ENCODE peak calls at places on chromosomes 6 and 20, in eight cellular contexts. Z is heart left ventricle; G is fibroblast of pulmonary artery; D is choroid plexus epithelial cell; V is IMR-90; K is colonic mucosa; P is A549; L is CD8-positive, alpha-beta T cell. X is an unnamed sample.

GRCh38 chr6:12148841-12149240 is 136.7 kb downstream of the HIVEP1 start:
- DNase-seq in Z (no peak), G (no peak), D (peak), V (no peak), K (no peak), P (no peak), L (no peak), X (no peak)

GRCh38 chr20:44585042-44585968 is 2.9 kb downstream of the PKIG start:
- DNase-seq in Z (no peak), G (no peak), D (no peak), V (no peak), K (no peak), P (no peak), L (no peak), X (no peak)

GRCh38 chr6:71400852-71401251 is 112.2 kb downstream of the OGFRL1 start:
- DNase-seq in Z (no peak), G (no peak), D (no peak), V (peak), K (no peak), P (no peak), L (no peak), X (no peak)

GRCh38 chr20:17681741-17682102 is 320 bp downstream of the RRBP1 start:
- DNase-seq in Z (no peak), G (no peak), D (no peak), V (no peak), K (no peak), P (no peak), L (no peak), X (no peak)

GRCh38 chr20:31617432-31618104 is 12.5 kb downstream of the ID1 start:
- DNase-seq in Z (peak), G (no peak), D (no peak), V (no peak), K (no peak), P (no peak), L (no peak), X (no peak)

GRCh38 chr6:151275566-151275965 is 35.8 kb downstream of the AKAP12 start:
- DNase-seq in Z (no peak), G (no peak), D (no peak), V (no peak), K (no peak), P (no peak), L (no peak), X (no peak)

GRCh38 chr20:21315138-21315537 is 12.0 kb downstream of the XRN2 start:
- DNase-seq in Z (no peak), G (peak), D (peak), V (peak), K (no peak), P (no peak), L (no peak), X (peak)

GRCh38 chr6:169427856-169428255 is 174.2 kb upstream of the THBS2 start:
- DNase-seq in Z (peak), G (peak), D (peak), V (peak), K (no peak), P (no peak), L (no peak), X (peak)

GRCh38 chr6:150719099-150719767 is 119.5 kb downstream of the PLEKHG1 start:
- DNase-seq in Z (no peak), G (no peak), D (no peak), V (peak), K (no peak), P (no peak), L (no peak), X (no peak)

GRCh38 chr6:159973951-159974350 is 5.1 kb downstream of the IGF2R start:
- DNase-seq in Z (no peak), G (peak), D (peak), V (peak), K (no peak), P (peak), L (no peak), X (peak)

GRCh38 chr6:126176266-126176665 is 163.6 kb upstream of the CENPW start:
- DNase-seq in Z (no peak), G (peak), D (peak), V (peak), K (no peak), P (peak), L (no peak), X (peak)

GRCh38 chr6:44246663-44247337 is at the start of gene HSP90AB1:
- DNase-seq in Z (peak), G (peak), D (peak), V (peak), K (peak), P (peak), L (peak), X (peak)

GRCh38 chr6:139872635-139873034 is 498.2 kb upstream of the CITED2 start:
- DNase-seq in Z (no peak), G (no peak), D (no peak), V (no peak), K (peak), P (no peak), L (no peak), X (no peak)

GRCh38 chr6:144353871-144354314 is 68.8 kb downstream of the UTRN start:
- DNase-seq in Z (no peak), G (no peak), D (no peak), V (no peak), K (no peak), P (no peak), L (peak), X (no peak)

GRCh38 chr20:40274912-40275654 is 414.0 kb downstream of the MAFB start:
- DNase-seq in Z (no peak), G (no peak), D (no peak), V (no peak), K (no peak), P (no peak), L (no peak), X (no peak)

GRCh38 chr6:116564921-116565872 is 6.1 kb upstream of the RWDD1 start:
- DNase-seq in Z (peak), G (no peak), D (no peak), V (no peak), K (no peak), P (no peak), L (peak), X (no peak)

GRCh38 chr20:38790210-38791053 is 15.1 kb upstream of the PPP1R16B start:
- DNase-seq in Z (no peak), G (peak), D (peak), V (peak), K (no peak), P (peak), L (peak), X (peak)

GRCh38 chr6:37556884-37557644 is 57.4 kb upstream of the CCDC167 start:
- DNase-seq in Z (no peak), G (no peak), D (no peak), V (no peak), K (no peak), P (no peak), L (no peak), X (no peak)

GRCh38 chr6:72622094-72622540 is 253 bp downstream of the KCNQ5 start:
- DNase-seq in Z (no peak), G (peak), D (peak), V (peak), K (peak), P (peak), L (peak), X (no peak)

GRCh38 chr20:34337544-34337943 is 25.5 kb upstream of the ITCH start:
- DNase-seq in Z (no peak), G (no peak), D (peak), V (no peak), K (no peak), P (no peak), L (no peak), X (no peak)

GRCh38 chr6:43496370-43497128 is 13.6 kb downstream of the LRRC73 start:
- DNase-seq in Z (no peak), G (peak), D (peak), V (peak), K (no peak), P (peak), L (no peak), X (peak)

GRCh38 chr20:45300961-45301360 is 5.7 kb upstream of the RBPJL start:
- DNase-seq in Z (no peak), G (peak), D (peak), V (peak), K (no peak), P (peak), L (no peak), X (peak)

GRCh38 chr20:50248104-50248631 is 57.5 kb downstream of the CEBPB start:
- DNase-seq in Z (no peak), G (peak), D (peak), V (peak), K (no peak), P (no peak), L (no peak), X (peak)

GRCh38 chr6:169972736-169973135 is 221.3 kb downstream of the ERMARD start:
- DNase-seq in Z (peak), G (no peak), D (no peak), V (no peak), K (no peak), P (no peak), L (no peak), X (no peak)

GRCh38 chr6:17622144-17622543 is 22.0 kb downstream of the FAM8A1 start:
- DNase-seq in Z (peak), G (no peak), D (no peak), V (no peak), K (no peak), P (no peak), L (no peak), X (peak)

GRCh38 chr20:21982559-21982958 is 277.1 kb downstream of the PAX1 start:
- DNase-seq in Z (no peak), G (no peak), D (no peak), V (no peak), K (no peak), P (no peak), L (no peak), X (peak)

GRCh38 chr20:4109587-4109986 is 94.2 kb upstream of the RNF24 start:
- DNase-seq in Z (no peak), G (no peak), D (no peak), V (no peak), K (no peak), P (peak), L (no peak), X (no peak)

GRCh38 chr20:48928832-48929725 is 7.6 kb downstream of the ARFGEF2 start:
- DNase-seq in Z (no peak), G (peak), D (peak), V (peak), K (no peak), P (no peak), L (no peak), X (no peak)

GRCh38 chr6:81194374-81194773 is 558.1 kb downstream of the TENT5A start:
- DNase-seq in Z (no peak), G (no peak), D (no peak), V (no peak), K (no peak), P (no peak), L (no peak), X (no peak)

GRCh38 chr6:12017263-12017662 is 5.2 kb downstream of the HIVEP1 start:
- DNase-seq in Z (no peak), G (no peak), D (no peak), V (no peak), K (peak), P (no peak), L (peak), X (no peak)

GRCh38 chr6:106511274-106512047 is 117.8 kb downstream of the RTN4IP1 start:
- DNase-seq in Z (no peak), G (peak), D (no peak), V (no peak), K (peak), P (no peak), L (peak), X (peak)
- TF ChIP-seq CTCF in Z (no peak), G (no peak), D (no peak), V (no peak), K (no peak), P (no peak), L (no peak), X (no peak)

GRCh38 chr6:1315560-1316386 is 3.9 kb downstream of the FOXQ1 start:
- DNase-seq in Z (no peak), G (no peak), D (no peak), V (no peak), K (no peak), P (no peak), L (no peak), X (no peak)
- H3K4me3 ChIP-seq in Z (peak), G (peak), D (peak), V (no peak), K (no peak), P (peak), L (no peak), X (no peak)

DNA sequence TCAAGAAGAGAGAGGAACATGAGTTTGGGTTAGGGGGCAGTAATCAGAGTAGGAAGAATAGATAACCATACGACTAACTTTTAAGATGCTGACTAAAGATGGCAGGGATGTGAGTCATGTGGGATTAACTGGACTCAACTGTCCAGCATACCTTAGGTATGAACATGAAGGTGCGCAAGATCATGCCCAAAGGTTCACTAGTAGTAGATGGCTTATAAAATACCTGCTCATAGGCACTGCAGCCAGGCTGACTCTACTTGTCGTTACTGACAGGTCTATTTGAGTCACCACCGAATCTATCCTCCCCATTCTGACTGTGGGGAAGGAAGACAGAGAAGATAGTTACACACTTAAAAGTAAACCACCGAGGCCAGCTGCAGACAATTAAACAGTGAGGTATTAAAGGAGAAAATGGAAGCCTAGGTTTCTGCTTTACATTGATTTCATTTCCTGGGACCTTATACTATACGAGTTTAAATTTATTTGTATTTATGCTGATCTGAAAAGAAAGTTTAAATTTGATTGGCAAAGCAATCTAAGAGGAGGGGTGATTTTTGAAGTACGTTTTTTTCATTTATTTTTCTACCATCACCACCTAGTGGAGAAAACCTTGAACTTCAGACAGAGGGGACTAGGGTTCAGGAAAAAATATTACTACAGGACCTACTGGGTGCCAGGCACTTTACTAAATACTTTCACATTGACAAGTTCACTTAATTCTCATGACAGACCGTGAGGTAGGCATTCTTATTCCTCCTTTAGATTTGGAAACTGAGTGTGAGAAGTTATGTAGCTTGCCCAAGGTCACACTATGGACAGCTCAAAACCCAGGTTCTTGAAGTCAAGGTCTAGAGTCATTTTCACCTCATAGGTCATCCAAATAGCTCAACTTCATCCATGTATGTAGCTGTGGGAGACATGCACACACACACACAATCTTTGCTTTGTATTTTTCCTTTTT is 4.0 kb upstream of the WRNIP1 start:
- DNase-seq in Z (no peak), G (no peak), D (no peak), V (no peak), K (no peak), P (no peak), L (no peak), X (no peak)
- TF ChIP-seq CTCF in Z (peak), G (peak), D (peak), V (peak), K (peak), P (no peak), L (peak), X (peak)

GRCh38 chr6:107489636-107490567 is at the start of gene SOBP:
- DNase-seq in Z (peak), G (peak), D (peak), V (peak), K (peak), P (peak), L (peak), X (peak)

GRCh38 chr6:107490568-107491058 is 696 bp downstream of the SOBP start:
- DNase-seq in Z (no peak), G (no peak), D (peak), V (no peak), K (no peak), P (no peak), L (peak), X (no peak)

GRCh38 chr6:107491059-107491609 is 1.2 kb downstream of the SOBP start:
- DNase-seq in Z (peak), G (peak), D (peak), V (peak), K (peak), P (peak), L (peak), X (peak)

GRCh38 chr6:107488875-107489635 is 862 bp upstream of the SOBP start:
- DNase-seq in Z (peak), G (peak), D (peak), V (peak), K (peak), P (peak), L (no peak), X (peak)

DNA sequence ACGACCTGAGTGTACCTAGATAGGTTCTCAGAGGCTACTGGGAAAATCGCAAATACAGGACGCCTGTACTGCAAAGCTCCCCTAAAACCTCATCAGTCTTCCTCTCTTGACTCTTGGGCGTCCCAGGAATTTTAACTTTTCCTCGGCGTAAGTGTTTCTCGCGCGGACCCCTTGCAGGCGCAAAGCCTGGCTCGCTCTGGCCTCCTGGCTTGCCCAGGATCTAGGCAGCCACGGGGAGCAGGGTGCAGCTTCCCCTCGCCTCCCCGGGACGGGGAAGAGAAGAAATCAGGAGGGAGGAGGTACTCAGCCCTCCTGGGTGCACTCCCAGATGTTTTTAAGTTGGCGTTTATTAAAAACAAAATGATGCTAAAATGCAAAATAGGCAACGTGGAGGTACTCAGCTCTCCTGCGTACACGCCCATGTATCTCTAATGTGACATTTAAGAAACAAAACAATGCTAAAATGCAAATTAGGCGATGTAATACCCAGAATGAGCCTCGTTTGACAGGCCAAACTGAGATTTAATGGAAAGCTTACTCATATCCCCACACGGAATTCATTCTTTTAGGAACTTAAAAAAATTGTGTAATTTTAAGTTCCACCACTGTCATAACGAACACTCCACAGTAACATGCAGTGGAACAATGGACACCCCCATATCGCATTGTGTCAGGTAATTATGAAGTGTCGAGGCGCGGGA is 1.6 kb upstream of the SOBP start:
- DNase-seq in Z (no peak), G (no peak), D (no peak), V (no peak), K (no peak), P (no peak), L (no peak), X (no peak)
- H3K4me3 ChIP-seq in Z (peak), G (peak), D (peak), V (peak), K (peak), P (peak), L (peak), X (peak)

DNA sequence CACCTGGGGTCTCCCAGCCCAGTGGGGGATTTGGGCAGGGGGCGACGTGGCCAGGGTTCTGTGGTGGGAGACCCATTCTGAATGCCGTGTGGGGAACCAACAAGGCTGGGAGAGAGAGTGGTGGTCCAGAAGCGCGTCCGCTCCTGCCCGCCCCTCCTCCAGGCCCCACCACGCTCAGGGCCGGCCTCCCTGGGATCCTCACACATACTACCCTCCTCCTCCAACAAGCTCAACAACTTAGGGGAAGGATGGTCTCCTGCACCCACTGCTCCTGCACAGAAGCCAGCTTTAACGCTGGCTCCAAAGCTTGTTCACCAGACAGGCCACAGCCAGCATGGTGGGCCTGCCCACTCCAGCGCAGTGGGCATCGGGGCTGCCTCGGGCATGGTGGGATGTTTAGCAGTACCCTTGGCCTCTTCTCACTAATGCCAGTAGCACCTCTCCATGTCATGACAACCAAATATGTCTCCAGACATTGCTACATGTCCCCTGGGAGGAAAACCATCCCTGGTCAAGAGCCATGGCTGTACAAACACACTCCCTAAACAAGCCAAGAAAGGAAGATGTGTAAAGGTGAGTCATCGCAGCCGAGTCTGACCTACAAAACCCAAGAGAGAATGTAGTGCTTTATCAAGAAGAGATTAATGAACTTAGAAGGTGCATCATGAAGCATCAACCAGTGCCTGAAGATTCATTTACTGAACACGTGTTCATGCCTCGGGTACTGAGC is 75.7 kb downstream of the BMP7 start:
- DNase-seq in Z (no peak), G (no peak), D (no peak), V (peak), K (no peak), P (peak), L (no peak), X (peak)
- TF ChIP-seq CTCF in Z (no peak), G (no peak), D (no peak), V (no peak), K (no peak), P (no peak), L (no peak), X (no peak)

GRCh38 chr6:83708970-83709747 is at the start of gene SNAP91:
- DNase-seq in Z (peak), G (peak), D (peak), V (no peak), K (no peak), P (peak), L (no peak), X (no peak)
- H3K4me3 ChIP-seq in Z (peak), G (peak), D (peak), V (peak), K (peak), P (peak), L (no peak), X (peak)

DNA sequence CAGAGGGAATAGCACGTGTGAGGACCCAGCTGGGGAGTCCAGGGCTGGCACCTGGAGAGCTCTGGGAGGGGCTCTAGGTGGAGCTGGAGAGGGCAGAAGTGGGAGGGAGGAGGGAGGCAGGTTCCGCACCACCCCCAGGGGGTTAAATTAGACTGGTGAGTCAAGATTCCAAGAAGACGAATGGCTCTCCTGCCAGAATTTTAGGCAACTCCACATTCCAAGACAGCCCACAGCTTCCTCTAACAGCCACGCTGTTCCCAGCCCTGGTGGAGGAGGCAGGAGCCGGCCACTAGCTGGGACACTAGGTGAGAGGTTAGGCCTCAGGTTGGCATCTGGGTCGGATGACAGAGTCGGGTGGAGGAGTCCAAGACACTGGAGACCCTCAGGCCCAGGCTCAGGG is 60.2 kb downstream of the TFAP2C start:
- DNase-seq in Z (no peak), G (peak), D (peak), V (no peak), K (no peak), P (no peak), L (no peak), X (peak)
- TF ChIP-seq CTCF in Z (no peak), G (no peak), D (no peak), V (no peak), K (no peak), P (no peak), L (no peak), X (peak)